ENCODE peak calls at places on chromosomes 4 and X, in ten cellular contexts. T, R, N, G, Q, F, M, E, Z and O are unnamed samples.

GRCh38 chr4:8276358-8277240 is 7.0 kb downstream of the HTRA3 start:
- DNase-seq in T (no peak), R (no peak), N (peak; percentile 73), G (no peak), Q (peak; percentile 31), F (no peak), M (peak; percentile 45), E (no peak), Z (no peak), O (no peak)

GRCh38 chr4:53098681-53099121 is 236.6 kb downstream of the RASL11B start:
- DNase-seq in T (no peak), R (no peak), N (no peak), G (no peak), Q (peak; percentile 92), F (no peak), M (peak; percentile 74), E (no peak), Z (no peak), O (no peak)

GRCh38 chrX:153411988-153412574 is 809 bp downstream of the ZFP92 start:
- DNase-seq in T (no peak), R (peak; percentile 29), N (no peak), G (no peak), Q (no peak), F (no peak), M (no peak), E (no peak), Z (no peak), O (no peak)

GRCh38 chr4:139934786-139935330 is 219.1 kb downstream of the MAML3 start:
- DNase-seq in T (no peak), R (peak; percentile 79), N (no peak), G (no peak), Q (no peak), F (no peak), M (no peak), E (no peak), Z (no peak), O (no peak)

GRCh38 chrX:69179380-69179911 is 14.2 kb upstream of the PJA1 start:
- DNase-seq in T (no peak), R (peak; percentile 92), N (no peak), G (no peak), Q (no peak), F (no peak), M (no peak), E (no peak), Z (peak; percentile 26), O (no peak)

GRCh38 chr4:7803992-7804758 is 135.5 kb downstream of the AFAP1 start:
- DNase-seq in T (peak; percentile 94), R (peak; percentile 52), N (peak; percentile 82), G (peak; percentile 38), Q (peak; percentile 84), F (peak; percentile 57), M (peak; percentile 65), E (peak; percentile 54), Z (peak; percentile 79), O (peak; percentile 71)

GRCh38 chrX:138775501-138775900 is 64.0 kb upstream of the FGF13 start:
- DNase-seq in T (no peak), R (no peak), N (no peak), G (peak; percentile 38), Q (peak; percentile 24), F (no peak), M (no peak), E (no peak), Z (no peak), O (no peak)

GRCh38 chr4:40205259-40206198 is 8.7 kb downstream of the RHOH start:
- DNase-seq in T (no peak), R (no peak), N (no peak), G (no peak), Q (no peak), F (peak; percentile 58), M (no peak), E (no peak), Z (peak; percentile 38), O (no peak)

GRCh38 chr4:102620697-102621497 is 119.7 kb downstream of the NFKB1 start:
- DNase-seq in T (no peak), R (peak; percentile 26), N (no peak), G (peak; percentile 78), Q (peak; percentile 74), F (no peak), M (peak; percentile 47), E (no peak), Z (peak; percentile 86), O (no peak)

GRCh38 chr4:113591982-113592381 is 169.6 kb downstream of the CAMK2D start:
- DNase-seq in T (no peak), R (no peak), N (no peak), G (no peak), Q (no peak), F (no peak), M (no peak), E (no peak), Z (no peak), O (no peak)

GRCh38 chrX:24395775-24396174 is 35.3 kb downstream of the SUPT20HL1 start:
- DNase-seq in T (peak; percentile 66), R (peak; percentile 51), N (no peak), G (peak; percentile 79), Q (peak; percentile 69), F (peak; percentile 18), M (peak; percentile 52), E (no peak), Z (peak; percentile 78), O (peak; percentile 44)